ENCODE peak calls at places on chromosomes 13 and 19, in ten cellular contexts. O, J, T, E, I, M, W, D, Q and H are unnamed samples.
A peak's percentile ranks its signal among the peaks of the same experiment; 100 is the strongest.

GRCh38 chr13:114069376-114070097 is 62.9 kb downstream of the RASA3 start:
- DNase-seq in W (no peak), M (no peak), O (peak; percentile 65), Q (no peak), T (peak; percentile 7), E (no peak), I (peak; percentile 56), J (no peak), D (no peak), H (no peak)

GRCh38 chr13:41458939-41459753 is 1.8 kb downstream of the RGCC start:
- DNase-seq in M (peak; percentile 44), D (peak; percentile 32), I (no peak), O (no peak), Q (peak; percentile 28), J (no peak), T (peak; percentile 65), W (peak; percentile 64), E (peak; percentile 59), H (no peak)

GRCh38 chr13:112457485-112457884 is 81.3 kb downstream of the SPACA7 start:
- DNase-seq in W (no peak), I (no peak), T (no peak), O (no peak), M (peak; percentile 83), Q (no peak), J (no peak), E (no peak), D (no peak), H (no peak)

GRCh38 chr19:19274716-19275115 is 1.6 kb upstream of the TM6SF2 start:
- DNase-seq in D (peak; percentile 14), M (no peak), T (peak; percentile 15), I (no peak), O (no peak), J (no peak), Q (no peak), E (no peak), W (no peak), H (no peak)

GRCh38 chr13:73970413-73971055 is 163.7 kb downstream of the KLF12 start:
- DNase-seq in M (no peak), O (no peak), W (no peak), E (no peak), D (no peak), Q (no peak), I (no peak), T (no peak), J (no peak), H (no peak)

GRCh38 chr13:35808846-35809245 is 322.3 kb downstream of the DCLK1 start:
- DNase-seq in Q (no peak), M (no peak), D (peak; percentile 33), J (no peak), E (no peak), T (no peak), W (no peak), O (no peak), I (no peak), H (no peak)

GRCh38 chr13:110125613-110126272 is 181.2 kb downstream of the COL4A1 start:
- DNase-seq in I (no peak), T (no peak), J (no peak), W (peak; percentile 5), M (no peak), O (no peak), E (no peak), D (no peak), Q (no peak), H (no peak)

GRCh38 chr13:64099994-64100393 is 2684.3 kb upstream of the PCDH20 start:
- DNase-seq in J (no peak), O (no peak), W (no peak), D (no peak), E (no peak), T (no peak), Q (no peak), M (no peak), I (no peak), H (no peak)

GRCh38 chr19:42132851-42133528 is 744 bp upstream of the POU2F2 start:
- DNase-seq in W (peak; percentile 27), D (peak; percentile 96), E (peak; percentile 71), J (peak; percentile 80), O (peak; percentile 90), Q (peak; percentile 13), M (peak; percentile 88), I (peak; percentile 84), T (peak; percentile 79), H (no peak)

GRCh38 chr19:9435279-9436268 is at the start of gene ZNF266:
- DNase-seq in I (peak; percentile 91), O (peak; percentile 96), W (peak; percentile 86), D (peak; percentile 90), M (peak; percentile 93), Q (peak; percentile 87), E (peak; percentile 97), T (peak; percentile 91), J (peak; percentile 94), H (peak; percentile 14)

GRCh38 chr13:31227870-31228269 is 28.1 kb downstream of the B3GLCT start:
- DNase-seq in T (no peak), M (no peak), I (no peak), J (no peak), Q (no peak), W (no peak), E (no peak), D (no peak), O (no peak), H (no peak)

GRCh38 chr13:100673376-100673830 is 1.2 kb downstream of the TMTC4 start:
- DNase-seq in W (no peak), I (peak; percentile 53), D (peak; percentile 62), J (no peak), M (no peak), E (no peak), T (no peak), Q (no peak), O (no peak), H (no peak)

GRCh38 chr19:49125025-49125731 is 5.8 kb downstream of the PPFIA3 start:
- DNase-seq in E (no peak), M (no peak), W (no peak), J (no peak), Q (no peak), T (peak; percentile 86), O (no peak), D (no peak), I (peak; percentile 89), H (no peak)

GRCh38 chr19:10543059-10543419 is 665 bp upstream of the ATG4D start:
- DNase-seq in D (no peak), J (no peak), M (no peak), W (no peak), Q (no peak), O (no peak), E (no peak), T (no peak), I (no peak), H (no peak)

GRCh38 chr19:55304980-55305379 is 20.2 kb downstream of the TMEM150B start:
- DNase-seq in D (no peak), W (no peak), J (no peak), M (no peak), T (no peak), I (no peak), O (no peak), E (no peak), Q (no peak), H (no peak)

GRCh38 chr13:23876265-23876664 is 12.9 kb downstream of the MIPEP start:
- DNase-seq in I (no peak), J (no peak), W (no peak), D (peak; percentile 36), Q (no peak), E (peak; percentile 47), T (peak; percentile 24), O (no peak), M (no peak), H (no peak)

GRCh38 chr13:30743319-30744055 is 8.1 kb downstream of the ALOX5AP start:
- DNase-seq in T (peak; percentile 37), M (no peak), E (peak; percentile 93), W (peak; percentile 59), I (no peak), Q (peak; percentile 76), D (no peak), O (peak; percentile 77), J (peak; percentile 61), H (peak; percentile 98)

GRCh38 chr13:50015263-50015662 is at the start of gene KCNRG:
- DNase-seq in T (no peak), M (no peak), E (no peak), D (no peak), J (no peak), I (no peak), O (no peak), Q (no peak), W (no peak), H (no peak)

GRCh38 chr13:45615501-45616101 is at the start of gene ERICH6B:
- DNase-seq in Q (no peak), T (no peak), D (no peak), I (no peak), W (no peak), O (no peak), J (no peak), M (no peak), E (no peak), H (no peak)
- H3K4me3 ChIP-seq in Q (no peak within 1 kb of the TSS), T (no peak within 1 kb of the TSS), D (no peak within 1 kb of the TSS), I (no peak within 1 kb of the TSS), W (no peak within 1 kb of the TSS), O (no peak within 1 kb of the TSS), J (peak within 1 kb of the TSS; percentile 35), M (no peak within 1 kb of the TSS), E (no peak within 1 kb of the TSS), H (peak within 1 kb of the TSS; percentile 20)

GRCh38 chr19:57317503-57317902 is 2.8 kb upstream of the ZNF543 start:
- DNase-seq in J (peak; percentile 71), E (no peak), Q (no peak), O (no peak), W (no peak), M (no peak), I (no peak), T (no peak), D (peak; percentile 36), H (no peak)
- H3K4me3 ChIP-seq in J (peak overlapping the region; percentile 54), E (no peak overlapping the region), Q (no peak overlapping the region), O (no peak overlapping the region), W (no peak overlapping the region), M (no peak overlapping the region), I (no peak overlapping the region), T (no peak overlapping the region), D (no peak overlapping the region), H (peak overlapping the region; percentile 36)

GRCh38 chr19:47109177-47109540 is 4.4 kb downstream of the ZC3H4 start:
- DNase-seq in W (no peak), T (no peak), O (no peak), Q (no peak), M (no peak), E (no peak), I (no peak), J (no peak), D (no peak), H (no peak)
- H3K4me3 ChIP-seq in W (no peak overlapping the region), T (no peak overlapping the region), O (no peak overlapping the region), Q (no peak overlapping the region), M (no peak overlapping the region), E (peak overlapping the region; percentile 93), I (no peak overlapping the region), J (peak overlapping the region; percentile 97), D (peak overlapping the region; percentile 92), H (peak overlapping the region; percentile 84)

DNA sequence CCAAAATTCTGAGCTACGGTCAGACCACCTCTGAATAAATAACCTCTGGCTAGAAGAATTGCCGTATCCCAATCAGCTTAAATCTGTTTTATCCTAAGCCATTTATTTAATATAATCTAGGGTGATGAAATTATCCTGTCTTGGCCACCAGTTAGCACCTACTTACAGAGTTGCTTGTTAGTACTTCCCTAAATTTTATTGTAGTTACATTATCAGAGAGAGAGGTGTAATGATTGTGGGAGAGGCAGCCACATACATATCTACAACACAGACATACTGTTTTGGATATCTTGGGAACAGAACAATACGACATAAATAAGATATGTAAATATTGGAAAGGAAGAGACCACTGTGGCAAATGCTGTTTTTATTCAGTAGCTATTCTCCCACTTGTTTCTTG is 30.9 kb downstream of the PDS5B start:
- DNase-seq in I (no peak), T (no peak), E (no peak), O (no peak), W (no peak), D (no peak), J (no peak), Q (no peak), M (no peak), H (no peak)
- H3K4me3 ChIP-seq in I (no peak overlapping the region), T (no peak overlapping the region), E (no peak overlapping the region), O (no peak overlapping the region), W (no peak overlapping the region), D (no peak overlapping the region), J (no peak overlapping the region), Q (no peak overlapping the region), M (no peak overlapping the region), H (no peak overlapping the region)